ENCODE peak calls at places on chromosome 20, in nine cellular contexts. W is IMR-90, H is H1, R is kidney epithelial cell, M is hepatocyte, J is stomach, V is pancreas, Z is cardiac muscle cell, G is lower lobe of right lung. N is an unnamed sample.
A peak's percentile ranks its signal among the peaks of the same experiment; 100 is the strongest.

GRCh38 chr20:24475356-24475755 is 5.9 kb downstream of the SYNDIG1 start:
- DNase-seq in R (no peak), H (no peak), Z (no peak), J (no peak), M (no peak), V (no peak), G (no peak), W (no peak), N (peak; percentile 39)

GRCh38 chr20:15061955-15062354 is 724.5 kb upstream of the FLRT3 start:
- DNase-seq in M (peak; percentile 49), Z (peak; percentile 9), J (no peak), V (no peak), H (no peak), W (no peak), G (no peak), R (peak; percentile 56), N (peak; percentile 54)

GRCh38 chr20:5140195-5140594 is 13.4 kb downstream of the CDS2 start:
- DNase-seq in M (no peak), G (no peak), R (no peak), H (no peak), V (no peak), W (peak; percentile 16), J (no peak), Z (no peak), N (no peak)

GRCh38 chr20:62475027-62475818 is 572 bp downstream of the GATA5 start:
- DNase-seq in V (no peak), H (peak; percentile 80), W (no peak), R (no peak), G (no peak), Z (no peak), J (no peak), M (no peak), N (no peak)

GRCh38 chr20:24254480-24254879 is 214.9 kb upstream of the SYNDIG1 start:
- DNase-seq in W (no peak), J (no peak), M (no peak), R (no peak), G (no peak), V (no peak), H (no peak), Z (no peak), N (no peak)

GRCh38 chr20:63082308-63082938 is 75.7 kb upstream of the BHLHE23 start:
- DNase-seq in H (peak; percentile 84), Z (peak; percentile 84), J (peak; percentile 39), W (peak; percentile 11), G (peak; percentile 45), M (peak; percentile 73), V (peak; percentile 71), R (no peak), N (no peak)

GRCh38 chr20:5714261-5715041 is 35.8 kb upstream of the SHLD1 start:
- DNase-seq in J (no peak), R (peak; percentile 19), G (no peak), V (no peak), H (no peak), M (peak; percentile 51), Z (no peak), W (peak; percentile 24), N (peak; percentile 28)

GRCh38 chr20:41345729-41346067 is 5.1 kb downstream of the LPIN3 start:
- DNase-seq in G (no peak), Z (no peak), W (no peak), R (no peak), H (no peak), V (no peak), M (no peak), J (no peak), N (no peak)

GRCh38 chr20:1830240-1830639 is 65.0 kb upstream of the SIRPA start:
- DNase-seq in J (no peak), M (peak; percentile 81), Z (peak; percentile 26), V (no peak), G (no peak), W (peak; percentile 99), R (peak; percentile 84), H (no peak), N (peak; percentile 98)

GRCh38 chr20:64244281-64244805 is 11.2 kb upstream of the PCMTD2 start:
- DNase-seq in J (peak; percentile 17), M (no peak), V (peak; percentile 46), H (no peak), W (no peak), Z (no peak), G (peak; percentile 24), R (no peak), N (no peak)

GRCh38 chr20:24503352-24503931 is 34.0 kb downstream of the SYNDIG1 start:
- DNase-seq in H (peak; percentile 43), W (peak; percentile 13), M (peak; percentile 72), J (no peak), V (no peak), G (no peak), R (no peak), Z (peak; percentile 77), N (no peak)

GRCh38 chr20:22452442-22453011 is 131.8 kb downstream of the FOXA2 start:
- DNase-seq in R (no peak), Z (no peak), M (no peak), H (no peak), G (no peak), V (no peak), W (no peak), J (no peak), N (no peak)

GRCh38 chr20:35541118-35541782 is 628 bp upstream of the ERGIC3 start:
- DNase-seq in H (no peak), V (no peak), J (no peak), W (no peak), G (no peak), Z (peak; percentile 19), M (no peak), R (no peak), N (no peak)

GRCh38 chr20:40679119-40679637 is 9.9 kb downstream of the MAFB start:
- DNase-seq in V (no peak), Z (no peak), H (no peak), M (no peak), J (no peak), G (no peak), R (no peak), W (no peak), N (no peak)

GRCh38 chr20:20276806-20277530 is 90.9 kb upstream of the INSM1 start:
- DNase-seq in G (no peak), H (no peak), M (no peak), R (no peak), W (no peak), Z (no peak), V (no peak), J (no peak), N (no peak)

GRCh38 chr20:14879020-14879697 is 541.7 kb upstream of the FLRT3 start:
- DNase-seq in Z (no peak), V (no peak), J (no peak), R (peak; percentile 71), M (peak; percentile 13), H (no peak), G (no peak), W (peak; percentile 24), N (peak; percentile 99)

GRCh38 chr20:34090645-34091044 is 21.4 kb downstream of the EIF2S2 start:
- DNase-seq in V (no peak), M (no peak), G (no peak), R (no peak), J (no peak), W (no peak), H (no peak), Z (no peak), N (no peak)

GRCh38 chr20:35312348-35312747 is 20.1 kb upstream of the FAM83C start:
- DNase-seq in V (no peak), W (peak; percentile 96), G (no peak), R (peak; percentile 81), J (no peak), H (no peak), M (no peak), Z (no peak), N (peak; percentile 88)

GRCh38 chr20:35200255-35200654 is 26.2 kb upstream of the MMP24 start:
- DNase-seq in M (no peak), J (no peak), V (no peak), H (no peak), W (peak; percentile 87), Z (no peak), R (peak; percentile 28), G (no peak), N (peak; percentile 90)

GRCh38 chr20:12331236-12331635 is 413.5 kb downstream of the BTBD3 start:
- DNase-seq in H (no peak), R (no peak), J (no peak), V (no peak), M (no peak), Z (no peak), W (no peak), G (no peak), N (no peak)

DNA sequence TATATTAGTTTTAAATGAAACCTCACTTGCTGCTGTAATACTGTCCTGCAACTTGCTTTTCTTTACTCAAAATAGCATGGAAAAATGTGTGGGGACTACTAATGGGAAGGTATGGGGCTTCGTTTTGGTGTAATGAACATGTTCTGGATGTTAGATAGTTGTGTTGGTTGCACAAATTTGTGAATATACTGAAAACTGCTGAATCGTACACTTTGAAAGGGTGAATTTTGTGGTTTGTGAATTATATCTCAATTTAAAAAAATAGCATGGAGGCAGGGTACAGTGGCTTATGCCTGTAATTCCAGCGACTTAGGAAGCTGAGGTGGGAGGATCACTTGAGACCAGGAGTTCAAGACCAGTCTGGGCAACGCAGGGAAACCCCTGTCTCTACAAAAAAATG is 2.3 kb downstream of the BCAS4 start:
- DNase-seq in J (no peak), M (no peak), W (no peak), V (no peak), R (no peak), G (no peak), H (no peak), Z (no peak), N (no peak)
- H3K4me3 ChIP-seq in J (no peak overlapping the region), M (no peak overlapping the region), W (no peak overlapping the region), V (no peak overlapping the region), R (no peak overlapping the region), G (no peak overlapping the region), H (no peak overlapping the region), Z (no peak overlapping the region), N (no peak overlapping the region)

DNA sequence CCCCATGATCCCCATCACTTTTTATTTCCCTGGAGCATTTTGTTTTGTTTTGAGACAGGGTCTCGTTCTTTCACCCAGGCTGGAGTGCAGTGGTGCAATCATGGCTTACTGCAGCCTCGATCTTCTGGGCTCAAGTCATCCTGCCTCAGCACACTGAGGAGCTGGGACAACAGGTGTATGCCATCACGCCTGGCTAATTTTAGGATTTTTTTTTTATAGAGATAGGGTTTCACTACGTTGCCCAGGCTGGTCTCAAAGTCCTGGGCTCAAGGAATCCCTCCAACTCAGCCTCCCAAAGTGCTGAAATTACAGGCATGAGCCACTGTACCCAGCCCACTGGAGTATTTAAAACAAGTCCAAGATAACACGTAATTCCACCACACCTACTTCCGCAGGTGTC is 179.9 kb downstream of the PREX1 start:
- DNase-seq in Z (no peak), R (no peak), H (no peak), V (no peak), J (no peak), G (no peak), M (no peak), W (no peak), N (no peak)
- H3K36me3 ChIP-seq in Z (peaks cover 4% of the 10 kb centered on the region), R (no peaks in the 10 kb centered on the region), H (peaks cover 3% of the 10 kb centered on the region), V (no peaks in the 10 kb centered on the region), J (peaks cover 99% of the 10 kb centered on the region), G (peaks cover 94% of the 10 kb centered on the region), M (no peaks in the 10 kb centered on the region), W (no peaks in the 10 kb centered on the region), N (no peaks in the 10 kb centered on the region)

GRCh38 chr20:10131612-10132345 is 86.9 kb upstream of the SNAP25 start:
- DNase-seq in R (no peak), W (peak; percentile 67), V (peak; percentile 70), J (peak; percentile 72), Z (peak; percentile 9), H (peak; percentile 54), M (peak; percentile 63), G (no peak), N (peak; percentile 23)
- TF ChIP-seq CTCF in R (no peak), W (no peak), V (no peak), J (no peak), Z (no peak), H (no peak), M (no peak), G (no peak), N (no peak)

GRCh38 chr20:10448270-10449156 is 13.4 kb downstream of the SLX4IP start:
- DNase-seq in R (no peak), V (no peak), Z (no peak), M (no peak), W (peak; percentile 48), G (no peak), J (no peak), H (no peak), N (no peak)
- H3K4me3 ChIP-seq in R (no peak overlapping the region), V (no peak overlapping the region), Z (no peak overlapping the region), M (no peak overlapping the region), W (no peak overlapping the region), G (no peak overlapping the region), J (no peak overlapping the region), H (no peak overlapping the region), N (no peak overlapping the region)

N was measured in bronchial epithelial cell.